ENCODE peak calls at places on chromosomes 16 and 17, in ten cellular contexts. Q is left cardiac atrium; N is mucosa of gallbladder; W is stimulated activated CD8-positive, alpha-beta memory T cell treated with anti-CD3 and anti-CD28 coated beads, Interleukin-12 subunit alpha, Interleukin-12 subunit beta, amount 100 ng/mL, for 1 hour; H is SK-N-DZ; B is nucleus accumbens; Y is LoVo; J is mammary epithelial cell; T is kidney tubule cell; G is memory B cell. D is an unnamed sample.

GRCh38 chr16:23948949-23949392 is 113.2 kb downstream of the PRKCB start:
- DNase-seq in Q (peak), N (peak), W (peak), H (no peak), B (no peak), Y (no peak), J (no peak), T (no peak), G (peak), D (no peak)

GRCh38 chr16:82700541-82701240 is 73.9 kb downstream of the CDH13 start:
- DNase-seq in Q (no peak), N (no peak), W (no peak), H (no peak), B (no peak), Y (no peak), J (no peak), T (no peak), G (no peak), D (peak)

GRCh38 chr17:54785643-54786258 is 114.9 kb upstream of the TOM1L1 start:
- DNase-seq in Q (no peak), N (no peak), W (no peak), H (peak), B (no peak), Y (no peak), J (no peak), T (no peak), G (no peak), D (no peak)

GRCh38 chr17:41196068-41196467 is 6.4 kb downstream of the KRTAP9-1 start:
- DNase-seq in Q (no peak), N (no peak), W (no peak), H (no peak), B (no peak), Y (no peak), J (no peak), T (no peak), G (no peak), D (no peak)

GRCh38 chr16:68645494-68646388 is 631 bp downstream of the CDH3 start:
- DNase-seq in Q (no peak), N (no peak), W (no peak), H (peak), B (no peak), Y (peak), J (peak), T (peak), G (no peak), D (peak)

GRCh38 chr16:66522816-66523590 is 26.9 kb downstream of the TK2 start:
- DNase-seq in Q (no peak), N (no peak), W (no peak), H (no peak), B (no peak), Y (no peak), J (no peak), T (no peak), G (no peak), D (no peak)

GRCh38 chr16:83542491-83542890 is 265.3 kb upstream of the HSBP1 start:
- DNase-seq in Q (no peak), N (no peak), W (no peak), H (no peak), B (no peak), Y (no peak), J (no peak), T (no peak), G (no peak), D (no peak)

GRCh38 chr17:32697728-32698625 is 178.9 kb downstream of the MYO1D start:
- DNase-seq in Q (no peak), N (no peak), W (no peak), H (no peak), B (no peak), Y (no peak), J (peak), T (peak), G (no peak), D (no peak)

GRCh38 chr17:55237268-55237667 is 27.5 kb upstream of the HLF start:
- DNase-seq in Q (no peak), N (no peak), W (no peak), H (no peak), B (no peak), Y (no peak), J (no peak), T (no peak), G (no peak), D (no peak)

GRCh38 chr17:51995797-51996403 is 162.6 kb downstream of the CA10 start:
- DNase-seq in Q (no peak), N (no peak), W (no peak), H (no peak), B (no peak), Y (no peak), J (peak), T (peak), G (no peak), D (no peak)

GRCh38 chr17:29710891-29711418 is 88.2 kb upstream of the CORO6 start:
- DNase-seq in Q (no peak), N (no peak), W (no peak), H (peak), B (no peak), Y (no peak), J (peak), T (peak), G (no peak), D (peak)

GRCh38 chr17:2462481-2462880 is 49.2 kb downstream of the METTL16 start:
- DNase-seq in Q (no peak), N (no peak), W (no peak), H (no peak), B (no peak), Y (no peak), J (no peak), T (no peak), G (no peak), D (no peak)

D was measured in M059J.